ENCODE peak calls at places on chromosomes 5 and 9, in five cellular contexts. Z, G, B, R and M are unnamed samples.

GRCh38 chr9:125825762-125826161 is 78.6 kb downstream of the PBX3 start:
- DNase-seq in Z (no peak), G (no peak), B (no peak), R (no peak), M (no peak)

GRCh38 chr5:81233080-81233634 is at the start of gene CKMT2:
- DNase-seq in Z (no peak), G (no peak), B (no peak), R (peak; percentile 23), M (no peak)

GRCh38 chr5:17803976-17804375 is 169.7 kb downstream of the TAF11L14 start:
- DNase-seq in Z (no peak), G (no peak), B (no peak), R (no peak), M (no peak)

GRCh38 chr9:105296889-105297288 is 52.4 kb downstream of the SLC44A1 start:
- DNase-seq in Z (peak; percentile 51), G (no peak), B (no peak), R (peak; percentile 96), M (no peak)

GRCh38 chr9:130453487-130453886 is 8.7 kb downstream of the ASS1 start:
- DNase-seq in Z (no peak), G (no peak), B (no peak), R (no peak), M (no peak)

GRCh38 chr5:18772475-18772874 is 1138.2 kb downstream of the TAF11L14 start:
- DNase-seq in Z (peak; percentile 3), G (no peak), B (no peak), R (no peak), M (no peak)

GRCh38 chr5:110900829-110901228 is 162.0 kb downstream of the SLC25A46 start:
- DNase-seq in Z (no peak), G (no peak), B (no peak), R (no peak), M (no peak)

GRCh38 chr9:124784503-124784902 is 7.6 kb downstream of the OLFML2A start:
- DNase-seq in Z (no peak), G (no peak), B (no peak), R (peak; percentile 78), M (no peak)

GRCh38 chr9:38022995-38023394 is 46.0 kb downstream of the SHB start:
- DNase-seq in Z (no peak), G (no peak), B (no peak), R (no peak), M (no peak)

GRCh38 chr5:173165193-173165988 is 21.1 kb downstream of the BNIP1 start:
- DNase-seq in Z (no peak), G (no peak), B (no peak), R (no peak), M (no peak)

GRCh38 chr5:84383816-84384603 is 670 bp downstream of the EDIL3 start:
- DNase-seq in Z (no peak), G (peak; percentile 10), B (no peak), R (peak; percentile 41), M (peak; percentile 11)

GRCh38 chr9:73643379-73644013 is 491.8 kb downstream of the ANXA1 start:
- DNase-seq in Z (peak; percentile 16), G (no peak), B (no peak), R (no peak), M (no peak)

GRCh38 chr9:70079364-70080103 is 35.9 kb downstream of the MAMDC2 start:
- DNase-seq in Z (no peak), G (no peak), B (no peak), R (peak; percentile 67), M (no peak)
- TF ChIP-seq CTCF in Z (no peak), G (no peak), B (no peak), R (no peak), M (no peak)

GRCh38 chr9:127549771-127550170 is 62.3 kb upstream of the STXBP1 start:
- DNase-seq in Z (no peak), G (no peak), B (no peak), R (no peak), M (no peak)
- TF ChIP-seq CTCF in Z (no peak), G (no peak), B (no peak), R (no peak), M (no peak)

GRCh38 chr5:143128412-143129071 is 274.9 kb downstream of the NR3C1 start:
- DNase-seq in Z (no peak), G (no peak), B (no peak), R (peak; percentile 11), M (no peak)

GRCh38 chr5:143129203-143129602 is 274.3 kb downstream of the NR3C1 start:
- DNase-seq in Z (no peak), G (no peak), B (no peak), R (no peak), M (no peak)

GRCh38 chr5:143129910-143130703 is 273.4 kb downstream of the NR3C1 start:
- DNase-seq in Z (no peak), G (no peak), B (no peak), R (no peak), M (no peak)

GRCh38 chr5:143124593-143124992 is 278.9 kb downstream of the NR3C1 start:
- DNase-seq in Z (no peak), G (no peak), B (no peak), R (no peak), M (no peak)

DNA sequence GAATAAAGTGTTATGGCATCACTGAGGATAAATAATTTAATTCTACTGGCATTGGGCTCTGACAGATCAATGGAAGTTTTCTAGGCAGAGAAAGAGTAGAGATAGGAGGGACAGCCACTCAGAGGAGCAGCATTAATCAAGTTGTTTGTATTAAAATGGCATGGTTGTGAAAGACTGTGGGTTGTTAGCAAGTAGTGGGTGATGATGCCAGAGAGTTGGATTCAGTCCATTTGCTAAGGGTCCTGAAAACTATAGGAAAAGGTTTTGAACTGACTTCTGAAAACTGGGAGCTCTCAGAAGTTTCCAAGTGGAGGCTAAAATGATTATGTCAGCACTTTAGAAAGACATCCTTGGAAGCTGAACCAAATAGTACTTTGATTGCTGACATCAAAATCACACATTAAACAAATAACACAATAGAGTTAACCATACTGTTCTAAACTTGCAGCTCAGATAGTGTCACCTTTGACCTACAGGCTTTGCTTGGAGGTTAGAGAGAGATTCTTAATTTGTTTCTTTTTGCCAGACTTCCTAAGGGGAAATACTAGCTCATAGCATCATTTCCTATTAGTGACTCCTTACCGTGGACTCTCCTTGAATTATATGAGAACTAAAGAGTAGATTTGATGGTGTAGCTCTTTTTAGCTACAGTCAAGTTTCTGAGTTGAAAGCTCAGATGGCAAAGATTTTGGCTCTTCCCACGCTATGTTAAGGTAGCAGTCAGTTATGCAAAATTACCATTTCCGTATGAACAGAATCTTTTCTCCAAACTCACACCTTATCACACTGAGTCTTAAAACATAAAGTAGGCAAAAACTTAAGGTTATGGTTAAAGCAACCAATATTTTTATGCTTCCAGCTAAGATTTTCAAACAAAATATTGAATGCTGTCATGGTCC is 277.1 kb downstream of the NR3C1 start:
- DNase-seq in Z (no peak), G (no peak), B (no peak), R (no peak), M (no peak)
- TF ChIP-seq CTCF in Z (no peak), G (no peak), B (no peak), R (no peak), M (no peak)

DNA sequence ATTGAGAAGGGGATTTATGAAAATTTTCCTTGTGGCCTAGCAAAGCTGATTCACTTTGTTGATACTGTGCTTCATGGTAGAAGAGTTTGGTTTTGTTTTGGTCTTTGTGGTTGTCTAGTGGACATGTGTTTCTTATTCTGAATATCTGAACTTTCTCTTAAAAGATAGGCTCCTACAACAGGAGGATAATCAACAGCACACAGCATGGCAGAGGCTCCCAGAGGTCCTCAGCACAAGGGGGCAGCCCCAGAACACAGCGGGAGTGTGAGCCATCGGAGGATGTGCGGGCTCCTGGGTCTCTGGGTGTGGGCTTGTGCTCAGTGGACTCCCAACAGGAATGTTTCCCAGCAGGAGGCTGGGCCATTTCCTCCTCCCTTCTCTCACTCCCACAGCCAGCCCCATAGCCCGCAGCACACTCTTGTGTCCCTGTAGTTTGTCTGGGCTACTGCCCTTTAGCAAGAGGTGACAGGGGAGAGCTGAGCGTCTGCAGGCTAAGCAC is 164.3 kb upstream of the OTULINL start:
- DNase-seq in Z (no peak), G (no peak), B (peak; percentile 34), R (peak; percentile 59), M (no peak)
- TF ChIP-seq CTCF in Z (no peak), G (no peak), B (no peak), R (peak; percentile 1), M (no peak)

DNA sequence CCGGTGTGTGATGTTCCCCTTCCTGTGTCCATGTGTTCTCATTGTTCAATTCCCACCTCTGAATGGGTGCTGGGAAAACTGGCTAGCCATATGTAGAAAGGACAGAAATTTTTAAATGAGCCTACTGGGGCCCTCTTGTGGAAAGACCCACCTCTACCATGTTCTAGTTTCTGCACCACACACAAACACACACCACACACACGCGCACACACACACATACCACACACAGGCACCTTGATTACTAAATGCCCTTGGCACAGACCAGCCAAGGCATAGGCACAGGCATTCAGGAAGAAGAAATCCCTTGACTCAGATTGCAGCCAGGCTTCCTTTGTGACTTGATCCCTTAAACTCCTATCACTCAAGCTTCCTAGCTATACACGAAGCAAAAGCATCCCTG is 60.5 kb downstream of the SIL1 start:
- DNase-seq in Z (no peak), G (no peak), B (no peak), R (peak; percentile 53), M (no peak)
- TF ChIP-seq CTCF in Z (peak; percentile 20), G (no peak), B (peak; percentile 49), R (peak; percentile 41), M (no peak)

DNA sequence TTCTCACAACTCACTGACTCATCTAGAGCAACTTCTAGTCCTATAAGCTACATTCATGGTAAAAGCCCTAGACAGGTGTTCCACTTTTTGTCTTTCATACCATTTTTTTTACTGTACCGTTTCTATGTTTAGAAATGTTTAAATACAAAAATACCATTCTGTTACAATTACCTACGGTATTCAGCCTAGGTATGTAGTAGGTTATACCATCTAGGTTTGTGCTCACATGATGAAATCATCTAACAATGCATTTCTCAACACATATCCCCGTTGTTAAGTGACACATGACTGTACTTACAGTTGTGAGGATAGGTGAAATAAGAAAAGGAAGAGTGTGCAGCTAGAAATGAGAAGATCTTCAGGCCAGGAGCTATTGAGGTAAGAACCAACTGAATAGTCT is 6.2 kb downstream of the CENPK start:
- DNase-seq in Z (no peak), G (no peak), B (no peak), R (no peak), M (no peak)
- TF ChIP-seq CTCF in Z (no peak), G (no peak), B (no peak), R (no peak), M (no peak)